ENCODE peak calls at places on chromosomes 4 and X, in four cellular contexts. B, P, W and K are unnamed samples.

GRCh38 chr4:104940927-104941326 is 205.7 kb upstream of the TET2 start:
- DNase-seq in W (no peak), B (no peak), P (no peak), K (no peak)

GRCh38 chr4:145545538-145546224 is 64.0 kb downstream of the SMAD1 start:
- DNase-seq in B (no peak), W (no peak), P (peak), K (no peak)

GRCh38 chr4:30757357-30757756 is 37.2 kb downstream of the PCDH7 start:
- DNase-seq in W (no peak), P (no peak), B (no peak), K (no peak)

GRCh38 chr4:41590591-41590990 is 52.6 kb downstream of the LIMCH1 start:
- DNase-seq in P (no peak), B (no peak), W (no peak), K (no peak)

GRCh38 chr4:82450966-82451755 is 20.8 kb downstream of the ENOPH1 start:
- DNase-seq in B (no peak), P (no peak), W (no peak), K (no peak)

GRCh38 chrX:2960861-2961515 is 31.8 kb upstream of the ARSD start:
- DNase-seq in P (no peak), W (no peak), B (no peak), K (no peak)

GRCh38 chrX:43559643-43560042 is 96.5 kb upstream of the MAOA start:
- DNase-seq in B (peak), P (peak), W (no peak), K (peak)

GRCh38 chrX:73765776-73766465 is 202.9 kb downstream of the CHIC1 start:
- DNase-seq in B (no peak), P (no peak), W (no peak), K (no peak)

GRCh38 chr4:139593091-139593564 is 37.1 kb upstream of the SETD7 start:
- DNase-seq in W (no peak), P (no peak), B (no peak), K (peak)

GRCh38 chr4:71526626-71527406 is 188.0 kb downstream of the SLC4A4 start:
- DNase-seq in B (no peak), P (no peak), W (no peak), K (no peak)

GRCh38 chr4:102606846-102607440 is 105.8 kb downstream of the NFKB1 start:
- DNase-seq in P (no peak), B (no peak), W (no peak), K (no peak)

GRCh38 chr4:1234296-1234695 is 14.6 kb downstream of the CTBP1 start:
- DNase-seq in P (no peak), B (no peak), W (no peak), K (no peak)

GRCh38 chr4:1235381-1236102 is 13.4 kb downstream of the CTBP1 start:
- DNase-seq in B (no peak), P (no peak), W (no peak), K (no peak)

GRCh38 chr4:1234811-1235292 is 14.1 kb downstream of the CTBP1 start:
- DNase-seq in W (no peak), P (no peak), B (no peak), K (no peak)

GRCh38 chr4:1237981-1238675 is 10.8 kb downstream of the CTBP1 start:
- DNase-seq in P (no peak), B (no peak), W (no peak), K (no peak)

GRCh38 chr4:1236103-1236641 is 12.8 kb downstream of the CTBP1 start:
- DNase-seq in P (no peak), B (no peak), W (no peak), K (no peak)
- TF ChIP-seq HDAC2 in P (no peak), B (no peak), W (no peak), K (no peak)

GRCh38 chr4:113899260-113900177 is 79.9 kb downstream of the ARSJ start:
- DNase-seq in B (no peak), W (peak), P (no peak), K (no peak)
- TF ChIP-seq ATF2 in B (no peak), W (no peak), P (no peak), K (no peak)

DNA sequence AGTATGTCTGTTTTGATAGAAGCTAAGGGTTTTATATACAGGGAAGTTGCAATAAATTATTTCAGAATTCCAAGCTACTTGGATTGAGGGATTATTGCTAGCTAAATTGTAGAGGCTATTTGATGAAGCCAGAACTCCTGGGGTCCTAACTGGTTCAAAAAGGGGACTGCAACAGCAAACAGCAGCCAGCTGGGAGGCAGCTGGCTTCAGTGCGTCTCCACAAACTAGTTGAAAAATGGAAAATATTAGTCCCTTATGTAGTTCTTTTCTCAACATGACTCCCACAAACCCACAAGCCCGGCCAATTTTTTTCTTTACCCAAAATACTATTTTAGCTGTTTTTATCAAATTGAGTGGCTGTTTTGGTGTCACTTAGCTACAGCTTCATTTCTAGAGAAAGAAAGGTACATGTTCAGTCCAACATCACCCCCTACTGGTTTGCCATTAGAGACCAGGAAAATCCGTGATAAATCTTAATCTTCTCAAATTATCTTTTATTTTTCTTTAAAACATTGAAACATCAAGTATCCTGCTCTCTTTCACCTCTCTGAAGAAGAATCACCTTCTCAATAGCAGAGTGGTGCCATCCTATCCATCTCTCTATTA is 97.2 kb downstream of the GUCY2F start:
- DNase-seq in B (peak), P (no peak), W (no peak), K (no peak)
- TF ChIP-seq ATF3 in B (no peak), P (no peak), W (no peak), K (no peak)

DNA sequence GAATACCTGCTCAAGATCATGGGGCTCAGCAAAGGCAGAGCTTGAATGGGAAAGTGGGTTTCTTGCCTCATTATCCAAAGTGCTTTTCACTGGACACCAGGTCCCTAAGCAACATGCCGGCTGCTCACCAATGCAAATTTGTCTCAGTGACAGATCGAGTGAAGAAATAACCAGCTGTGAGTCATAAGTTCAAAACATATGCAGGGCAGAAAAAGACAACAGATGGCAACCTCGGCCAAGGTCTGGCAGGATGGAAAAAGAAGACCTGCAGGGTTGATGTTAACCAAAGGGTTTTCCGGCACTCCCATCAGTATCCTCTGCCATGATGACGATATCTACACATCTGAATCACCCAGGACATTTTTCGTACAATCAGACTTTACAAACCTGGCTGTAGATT is 124.1 kb downstream of the AFAP1 start:
- DNase-seq in B (no peak), W (no peak), P (no peak), K (no peak)
- TF ChIP-seq HDAC2 in B (no peak), W (no peak), P (no peak), K (no peak)

DNA sequence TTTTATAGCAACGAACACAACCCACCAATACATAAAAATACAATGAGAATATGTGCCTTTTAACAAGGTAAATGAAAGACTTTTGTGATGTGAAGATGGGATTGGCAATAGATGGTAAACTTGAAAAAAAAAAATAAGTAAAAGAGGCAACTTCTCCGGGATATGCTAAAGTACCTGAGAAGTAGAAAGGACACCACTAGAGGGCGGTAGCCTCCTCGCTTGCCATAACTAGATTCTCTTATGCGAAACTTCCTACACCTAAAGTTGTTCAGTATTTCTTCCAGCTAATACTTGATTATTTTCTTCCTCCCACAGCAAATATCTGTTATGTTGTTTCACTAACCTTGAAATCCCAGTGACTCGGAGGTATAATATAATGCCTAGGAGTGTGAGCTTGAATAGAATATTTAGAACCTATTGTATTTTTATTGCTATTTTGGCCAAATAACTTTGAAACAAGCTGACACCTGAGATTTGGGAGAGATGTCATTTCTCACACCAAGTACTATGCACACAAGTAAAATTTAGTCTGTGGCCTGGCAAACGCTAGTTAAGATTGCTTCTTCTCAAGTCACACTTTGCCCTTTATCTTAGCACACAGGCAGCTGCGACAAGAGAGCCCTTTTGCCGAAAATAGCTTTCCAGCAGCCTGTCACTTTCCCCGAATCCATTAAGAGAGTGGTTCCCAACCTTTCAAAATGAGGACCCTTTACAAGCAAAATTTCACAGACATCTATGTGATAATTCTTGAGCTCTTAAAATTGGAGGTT is 44.9 kb upstream of the PDLIM5 start:
- DNase-seq in B (peak), P (peak), W (peak), K (peak)
- TF ChIP-seq ATF2 in B (no peak), P (no peak), W (no peak), K (no peak)

DNA sequence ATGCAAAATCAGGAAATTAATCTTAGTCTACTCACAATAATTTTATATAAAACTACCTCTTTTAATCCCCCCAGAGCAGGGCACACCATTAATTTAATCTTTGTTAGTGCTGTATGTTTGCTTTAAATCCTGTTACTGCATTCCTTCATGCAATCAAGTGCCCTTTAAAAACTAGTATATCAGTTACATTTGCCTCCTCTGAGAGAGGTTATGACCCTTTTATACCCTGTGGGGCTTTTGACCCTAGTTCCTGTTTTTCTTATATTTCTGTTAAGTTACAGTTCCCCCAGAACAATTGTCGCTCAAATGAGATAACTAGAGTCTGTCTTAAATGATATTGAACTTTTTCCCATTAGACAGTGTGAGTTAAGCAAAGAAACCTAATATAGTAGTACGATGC is 46.2 kb downstream of the GPC4 start:
- DNase-seq in P (no peak), W (no peak), B (no peak), K (no peak)
- TF ChIP-seq ATF3 in P (no peak), W (no peak), B (no peak), K (no peak)

GRCh38 chr4:73662709-73663546 is 42.7 kb upstream of the RASSF6 start:
- DNase-seq in W (no peak), P (no peak), B (peak), K (no peak)
- TF ChIP-seq HDAC2 in W (no peak), P (no peak), B (no peak), K (no peak)

DNA sequence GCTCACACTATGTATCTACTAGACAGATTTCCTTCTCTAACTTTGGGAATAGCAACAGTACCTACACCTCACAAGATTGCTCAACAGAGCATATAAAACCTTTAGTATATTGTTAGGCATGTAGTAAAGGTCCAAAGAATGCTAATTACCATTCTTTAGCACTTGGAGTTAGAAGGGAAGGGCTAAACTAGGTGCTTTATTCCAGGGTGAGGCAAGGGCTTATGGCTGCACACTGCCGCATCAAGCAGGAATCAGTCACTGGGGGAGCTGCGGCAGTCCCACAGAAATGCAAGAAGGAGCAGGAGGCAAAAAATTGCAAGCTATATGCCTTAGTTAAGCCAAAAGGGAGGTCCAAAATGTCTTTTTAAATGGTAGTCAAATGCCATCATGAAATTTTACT is 162.7 kb downstream of the PPP3CA start:
- DNase-seq in P (no peak), W (no peak), B (no peak), K (no peak)
- TF ChIP-seq ATF2 in P (no peak), W (no peak), B (no peak), K (no peak)